ENCODE peak calls at places on chromosomes 2 and 18, in four cellular contexts. S is hepatocyte, P is HCT116, V is GM23248. O is an unnamed sample.

GRCh38 chr2:231680284-231680991 is 27.9 kb upstream of the PTMA start:
- DNase-seq in S (peak; percentile 80), V (peak; percentile 50), P (no peak), O (peak; percentile 91)

GRCh38 chr2:175576270-175576669 is 394.8 kb upstream of the ATP5MC3 start:
- DNase-seq in P (no peak), V (no peak), S (no peak), O (no peak)

GRCh38 chr2:72496479-72496878 is 329.4 kb downstream of the EXOC6B start:
- DNase-seq in P (no peak), S (no peak), V (no peak), O (no peak)

GRCh38 chr2:182553483-182553882 is 126.6 kb upstream of the PDE1A start:
- DNase-seq in V (no peak), S (no peak), P (no peak), O (no peak)

GRCh38 chr2:232030229-232030628 is 68.7 kb downstream of the DIS3L2 start:
- DNase-seq in P (no peak), S (no peak), V (no peak), O (peak; percentile 56)

GRCh38 chr2:37343537-37344434 is 644 bp upstream of the QPCT start:
- DNase-seq in P (no peak), S (peak; percentile 51), V (peak; percentile 85), O (peak; percentile 43)

GRCh38 chr18:79393626-79394401 is 1.9 kb upstream of the NFATC1 start:
- DNase-seq in V (peak; percentile 92), S (peak; percentile 89), P (peak; percentile 44), O (peak; percentile 76)

GRCh38 chr2:239538357-239539052 is 137.7 kb upstream of the HDAC4 start:
- DNase-seq in S (no peak), V (no peak), P (no peak), O (no peak)

GRCh38 chr18:3306391-3306790 is 44.5 kb downstream of the MYL12B start:
- DNase-seq in V (no peak), S (no peak), P (no peak), O (no peak)

GRCh38 chr2:36403675-36404230 is 48.2 kb downstream of the CRIM1 start:
- DNase-seq in S (no peak), P (peak; percentile 86), V (peak; percentile 83), O (no peak)

GRCh38 chr2:117942551-117942950 is 71.3 kb downstream of the CCDC93 start:
- DNase-seq in V (peak; percentile 44), P (no peak), S (no peak), O (no peak)

GRCh38 chr2:123500988-123501387 is 524.1 kb upstream of the CNTNAP5 start:
- DNase-seq in V (no peak), P (no peak), S (no peak), O (no peak)

GRCh38 chr18:55547705-55548056 is 40.3 kb downstream of the TCF4 start:
- DNase-seq in S (no peak), P (no peak), V (no peak), O (no peak)
- H3K4me3 ChIP-seq in S (no peak overlapping the region), P (no peak overlapping the region), V (no peak overlapping the region), O (no peak overlapping the region)

GRCh38 chr2:47309472-47309951 is 93.4 kb upstream of the MSH2 start:
- DNase-seq in P (no peak), V (no peak), S (no peak), O (no peak)
- H3K4me1 ChIP-seq in P (peaks cover 16% of the 10 kb centered on the region), V (no peaks in the 10 kb centered on the region), S (peaks cover 47% of the 10 kb centered on the region), O (peaks cover 16% of the 10 kb centered on the region)

GRCh38 chr2:235614900-235615712 is 121.3 kb downstream of the AGAP1 start:
- DNase-seq in S (no peak), P (no peak), V (peak; percentile 95), O (no peak)
- TF ChIP-seq EZH2phosphoT487 in S (no peak), P (no peak), V (no peak), O (no peak)

DNA sequence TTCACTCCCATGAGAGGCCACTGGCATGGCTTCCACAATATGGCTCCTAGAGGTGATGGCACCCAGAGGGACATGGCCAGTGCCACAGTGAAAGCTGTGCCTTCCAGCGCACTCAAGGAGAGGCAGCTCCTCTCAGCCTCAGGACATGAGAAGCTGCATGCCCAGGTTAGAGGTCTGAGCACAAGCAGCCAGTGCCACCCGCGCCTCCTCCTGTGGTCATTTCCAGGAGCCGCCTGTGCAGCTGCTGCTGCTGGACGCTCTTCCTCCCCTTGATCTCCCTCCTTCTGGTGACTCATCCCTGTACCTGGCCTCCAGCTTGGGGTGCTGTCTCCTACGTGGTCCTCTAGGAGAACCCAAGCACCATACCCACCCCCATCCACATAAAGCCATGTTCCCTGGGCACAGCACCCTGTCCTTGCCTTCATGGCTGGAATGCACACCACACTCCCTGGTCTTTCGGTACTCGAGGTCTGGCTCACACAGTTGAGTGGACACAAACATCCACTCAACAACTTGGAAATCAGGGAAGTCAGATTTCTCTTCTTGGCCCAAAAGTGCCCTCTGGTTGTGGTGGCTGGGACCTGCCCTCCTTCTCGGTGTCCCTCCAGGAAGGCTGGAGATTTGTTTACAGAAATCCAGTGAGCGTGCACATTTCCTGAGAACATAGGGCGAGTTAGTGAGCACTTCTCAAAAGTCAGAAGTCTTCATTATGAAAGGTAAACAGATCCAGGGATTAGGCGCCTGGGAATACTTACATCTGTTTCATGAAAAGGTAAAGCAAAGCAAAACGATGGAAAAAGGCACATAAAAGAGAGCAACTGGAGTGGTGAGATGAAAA is 96.7 kb downstream of the EIPR1 start:
- DNase-seq in V (no peak), S (no peak), P (no peak), O (no peak)
- H3K4me3 ChIP-seq in V (no peak overlapping the region), S (no peak overlapping the region), P (no peak overlapping the region), O (no peak overlapping the region)

DNA sequence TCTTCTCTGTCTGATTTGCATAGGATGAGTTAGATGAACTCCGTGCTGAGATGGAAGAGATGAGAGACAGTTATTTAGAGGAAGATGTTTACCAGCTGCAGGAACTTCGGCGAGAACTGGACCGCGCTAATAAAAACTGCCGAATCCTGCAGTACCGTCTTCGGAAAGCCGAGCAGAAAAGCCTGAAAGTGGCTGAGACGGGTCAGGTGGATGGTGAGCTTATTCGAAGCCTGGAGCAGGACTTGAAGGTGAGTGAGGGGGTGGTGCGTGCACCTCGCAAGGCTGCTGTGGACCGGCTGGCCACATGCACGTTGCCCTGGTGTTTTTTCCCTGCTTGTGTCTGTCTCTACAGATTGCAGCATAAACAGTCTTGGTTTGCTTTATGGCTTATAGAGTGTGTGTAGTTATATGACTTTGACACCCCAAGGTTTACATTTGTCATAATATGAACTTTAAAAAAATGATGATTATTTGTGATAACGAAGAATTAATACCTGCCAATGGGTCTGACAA is 13.1 kb downstream of the MTCL1 start:
- DNase-seq in S (no peak), V (no peak), P (no peak), O (no peak)
- H3K4me1 ChIP-seq in S (peaks cover 14% of the 10 kb centered on the region), V (peaks cover 9% of the 10 kb centered on the region), P (peaks cover 19% of the 10 kb centered on the region), O (peaks cover 57% of the 10 kb centered on the region)